ENCODE peak calls at places on chromosomes 12 and 14, in ten cellular contexts. One of them, this sample, is unnamed.

GRCh38 chr12:40752011-40752410 is 59.8 kb downstream of the CNTN1 start:
- DNase-seq in left cardiac atrium: no peak
- DNase-seq in NCI-H460: no peak
- DNase-seq in AG09309: no peak
- DNase-seq in Calu3: no peak
- DNase-seq in RWPE1: no peak
- DNase-seq in upper lobe of left lung: no peak
- DNase-seq in stimulated activated CD4-positive, alpha-beta T cell treated with anti-CD3 and anti-CD28 coated beads, Interleukin-4, amount 100 ng/mL, for 1 hour: no peak
- DNase-seq in kidney tubule cell: no peak
- DNase-seq in NCI-H1105: peak; percentile 13
- DNase-seq in this sample: no peak

GRCh38 chr12:119024226-119024810 is 43.0 kb downstream of the SRRM4 start:
- DNase-seq in left cardiac atrium: no peak
- DNase-seq in NCI-H460: no peak
- DNase-seq in AG09309: no peak
- DNase-seq in Calu3: no peak
- DNase-seq in RWPE1: no peak
- DNase-seq in upper lobe of left lung: no peak
- DNase-seq in stimulated activated CD4-positive, alpha-beta T cell treated with anti-CD3 and anti-CD28 coated beads, Interleukin-4, amount 100 ng/mL, for 1 hour: no peak
- DNase-seq in kidney tubule cell: no peak
- DNase-seq in NCI-H1105: no peak
- DNase-seq in this sample: no peak

GRCh38 chr12:70606001-70606400 is 31.2 kb downstream of the PTPRB start:
- DNase-seq in left cardiac atrium: no peak
- DNase-seq in NCI-H460: no peak
- DNase-seq in AG09309: no peak
- DNase-seq in Calu3: no peak
- DNase-seq in RWPE1: peak; percentile 43
- DNase-seq in upper lobe of left lung: no peak
- DNase-seq in stimulated activated CD4-positive, alpha-beta T cell treated with anti-CD3 and anti-CD28 coated beads, Interleukin-4, amount 100 ng/mL, for 1 hour: no peak
- DNase-seq in kidney tubule cell: peak; percentile 71
- DNase-seq in NCI-H1105: no peak
- DNase-seq in this sample: no peak

GRCh38 chr12:106675651-106676435 is 93.0 kb downstream of the RFX4 start:
- DNase-seq in left cardiac atrium: no peak
- DNase-seq in NCI-H460: no peak
- DNase-seq in AG09309: no peak
- DNase-seq in Calu3: no peak
- DNase-seq in RWPE1: no peak
- DNase-seq in upper lobe of left lung: no peak
- DNase-seq in stimulated activated CD4-positive, alpha-beta T cell treated with anti-CD3 and anti-CD28 coated beads, Interleukin-4, amount 100 ng/mL, for 1 hour: no peak
- DNase-seq in kidney tubule cell: no peak
- DNase-seq in NCI-H1105: no peak
- DNase-seq in this sample: no peak

GRCh38 chr12:62627181-62627580 is 160.6 kb downstream of the MON2 start:
- DNase-seq in left cardiac atrium: no peak
- DNase-seq in NCI-H460: no peak
- DNase-seq in AG09309: no peak
- DNase-seq in Calu3: no peak
- DNase-seq in RWPE1: no peak
- DNase-seq in upper lobe of left lung: no peak
- DNase-seq in stimulated activated CD4-positive, alpha-beta T cell treated with anti-CD3 and anti-CD28 coated beads, Interleukin-4, amount 100 ng/mL, for 1 hour: no peak
- DNase-seq in kidney tubule cell: no peak
- DNase-seq in NCI-H1105: no peak
- DNase-seq in this sample: no peak

GRCh38 chr12:14849664-14850063 is 6.3 kb upstream of the ART4 start:
- DNase-seq in left cardiac atrium: no peak
- DNase-seq in NCI-H460: no peak
- DNase-seq in AG09309: no peak
- DNase-seq in Calu3: no peak
- DNase-seq in RWPE1: no peak
- DNase-seq in upper lobe of left lung: no peak
- DNase-seq in stimulated activated CD4-positive, alpha-beta T cell treated with anti-CD3 and anti-CD28 coated beads, Interleukin-4, amount 100 ng/mL, for 1 hour: no peak
- DNase-seq in kidney tubule cell: no peak
- DNase-seq in NCI-H1105: no peak
- DNase-seq in this sample: no peak

GRCh38 chr14:104657114-104657524 is 32.3 kb upstream of the INF2 start:
- DNase-seq in left cardiac atrium: no peak
- DNase-seq in NCI-H460: no peak
- DNase-seq in AG09309: no peak
- DNase-seq in Calu3: no peak
- DNase-seq in RWPE1: no peak
- DNase-seq in upper lobe of left lung: no peak
- DNase-seq in stimulated activated CD4-positive, alpha-beta T cell treated with anti-CD3 and anti-CD28 coated beads, Interleukin-4, amount 100 ng/mL, for 1 hour: no peak
- DNase-seq in kidney tubule cell: no peak
- DNase-seq in NCI-H1105: no peak
- DNase-seq in this sample: no peak

GRCh38 chr14:81221579-81222102 is 882 bp upstream of the GTF2A1 start:
- DNase-seq in left cardiac atrium: no peak
- DNase-seq in NCI-H460: no peak
- DNase-seq in AG09309: no peak
- DNase-seq in Calu3: no peak
- DNase-seq in RWPE1: no peak
- DNase-seq in upper lobe of left lung: no peak
- DNase-seq in stimulated activated CD4-positive, alpha-beta T cell treated with anti-CD3 and anti-CD28 coated beads, Interleukin-4, amount 100 ng/mL, for 1 hour: no peak
- DNase-seq in kidney tubule cell: no peak
- DNase-seq in NCI-H1105: no peak
- DNase-seq in this sample: no peak

GRCh38 chr14:73025544-73025943 is 1.4 kb downstream of the ZFYVE1 start:
- DNase-seq in left cardiac atrium: no peak
- DNase-seq in NCI-H460: no peak
- DNase-seq in AG09309: no peak
- DNase-seq in Calu3: no peak
- DNase-seq in RWPE1: no peak
- DNase-seq in upper lobe of left lung: no peak
- DNase-seq in stimulated activated CD4-positive, alpha-beta T cell treated with anti-CD3 and anti-CD28 coated beads, Interleukin-4, amount 100 ng/mL, for 1 hour: no peak
- DNase-seq in kidney tubule cell: no peak
- DNase-seq in NCI-H1105: no peak
- DNase-seq in this sample: no peak